ENCODE peak calls at places on chromosomes 13 and 19, in five cellular contexts. One of them, this sample, is unnamed.

GRCh38 chr13:97386832-97387486 is 47.0 kb upstream of the RAP2A start:
- DNase-seq in neuronal stem cell: no peak
- DNase-seq in CD8-positive, alpha-beta memory T cell: no peak
- DNase-seq in heart left ventricle: no peak
- DNase-seq in fibroblast of lung: peak; percentile 5
- DNase-seq in this sample: no peak

GRCh38 chr13:32278456-32278855 is 36.7 kb downstream of the ZAR1L start:
- DNase-seq in neuronal stem cell: no peak
- DNase-seq in CD8-positive, alpha-beta memory T cell: no peak
- DNase-seq in heart left ventricle: no peak
- DNase-seq in fibroblast of lung: peak; percentile 87
- DNase-seq in this sample: no peak

GRCh38 chr19:53596056-53596455 is 35.7 kb upstream of the DPRX start:
- DNase-seq in neuronal stem cell: no peak
- DNase-seq in CD8-positive, alpha-beta memory T cell: no peak
- DNase-seq in heart left ventricle: no peak
- DNase-seq in fibroblast of lung: no peak
- DNase-seq in this sample: no peak

GRCh38 chr13:66513728-66514127 is 716.4 kb downstream of the PCDH9 start:
- DNase-seq in neuronal stem cell: no peak
- DNase-seq in CD8-positive, alpha-beta memory T cell: no peak
- DNase-seq in heart left ventricle: no peak
- DNase-seq in fibroblast of lung: peak; percentile 81
- DNase-seq in this sample: no peak

GRCh38 chr19:34480971-34481821 is at the start of gene WTIP:
- DNase-seq in neuronal stem cell: peak; percentile 89
- DNase-seq in CD8-positive, alpha-beta memory T cell: no peak
- DNase-seq in heart left ventricle: peak; percentile 89
- DNase-seq in fibroblast of lung: peak; percentile 94
- DNase-seq in this sample: no peak

GRCh38 chr19:42095142-42095813 is 19.3 kb downstream of the ZNF574 start:
- DNase-seq in neuronal stem cell: no peak
- DNase-seq in CD8-positive, alpha-beta memory T cell: no peak
- DNase-seq in heart left ventricle: no peak
- DNase-seq in fibroblast of lung: no peak
- DNase-seq in this sample: no peak

GRCh38 chr13:110154370-110155031 is 152.5 kb downstream of the COL4A1 start:
- DNase-seq in neuronal stem cell: no peak
- DNase-seq in CD8-positive, alpha-beta memory T cell: no peak
- DNase-seq in heart left ventricle: no peak
- DNase-seq in fibroblast of lung: no peak
- DNase-seq in this sample: no peak

GRCh38 chr19:45211751-45212381 is 33.3 kb downstream of the BLOC1S3 start:
- DNase-seq in neuronal stem cell: no peak
- DNase-seq in CD8-positive, alpha-beta memory T cell: no peak
- DNase-seq in heart left ventricle: peak; percentile 64
- DNase-seq in fibroblast of lung: peak; percentile 19
- DNase-seq in this sample: no peak

GRCh38 chr13:24106429-24106828 is 54.1 kb upstream of the SPATA13 start:
- DNase-seq in neuronal stem cell: no peak
- DNase-seq in CD8-positive, alpha-beta memory T cell: no peak
- DNase-seq in heart left ventricle: no peak
- DNase-seq in fibroblast of lung: no peak
- DNase-seq in this sample: no peak

GRCh38 chr19:16888629-16889371 is at the start of gene F2RL3:
- DNase-seq in neuronal stem cell: no peak
- DNase-seq in CD8-positive, alpha-beta memory T cell: no peak
- DNase-seq in heart left ventricle: peak; percentile 68
- DNase-seq in fibroblast of lung: no peak
- DNase-seq in this sample: no peak

GRCh38 chr19:55451163-55451521 is 8.0 kb upstream of the SHISA7 start:
- DNase-seq in neuronal stem cell: no peak
- DNase-seq in CD8-positive, alpha-beta memory T cell: peak; percentile 17
- DNase-seq in heart left ventricle: no peak
- DNase-seq in fibroblast of lung: no peak
- DNase-seq in this sample: no peak

GRCh38 chr19:1422360-1422759 is 15.0 kb downstream of the DAZAP1 start:
- DNase-seq in neuronal stem cell: no peak
- DNase-seq in CD8-positive, alpha-beta memory T cell: no peak
- DNase-seq in heart left ventricle: no peak
- DNase-seq in fibroblast of lung: no peak
- DNase-seq in this sample: no peak

GRCh38 chr19:4719499-4719866 is 4.2 kb downstream of the DPP9 start:
- DNase-seq in neuronal stem cell: no peak
- DNase-seq in CD8-positive, alpha-beta memory T cell: no peak
- DNase-seq in heart left ventricle: peak; percentile 4
- DNase-seq in fibroblast of lung: no peak
- DNase-seq in this sample: no peak
- H3K36me3 ChIP-seq in neuronal stem cell: peaks cover 60% of the 10 kb centered on the region
- H3K36me3 ChIP-seq in CD8-positive, alpha-beta memory T cell: peaks cover 28% of the 10 kb centered on the region
- H3K36me3 ChIP-seq in heart left ventricle: peaks cover 73% of the 10 kb centered on the region
- H3K36me3 ChIP-seq in fibroblast of lung: peaks cover 35% of the 10 kb centered on the region
- H3K36me3 ChIP-seq in this sample: peaks cover 19% of the 10 kb centered on the region

DNA sequence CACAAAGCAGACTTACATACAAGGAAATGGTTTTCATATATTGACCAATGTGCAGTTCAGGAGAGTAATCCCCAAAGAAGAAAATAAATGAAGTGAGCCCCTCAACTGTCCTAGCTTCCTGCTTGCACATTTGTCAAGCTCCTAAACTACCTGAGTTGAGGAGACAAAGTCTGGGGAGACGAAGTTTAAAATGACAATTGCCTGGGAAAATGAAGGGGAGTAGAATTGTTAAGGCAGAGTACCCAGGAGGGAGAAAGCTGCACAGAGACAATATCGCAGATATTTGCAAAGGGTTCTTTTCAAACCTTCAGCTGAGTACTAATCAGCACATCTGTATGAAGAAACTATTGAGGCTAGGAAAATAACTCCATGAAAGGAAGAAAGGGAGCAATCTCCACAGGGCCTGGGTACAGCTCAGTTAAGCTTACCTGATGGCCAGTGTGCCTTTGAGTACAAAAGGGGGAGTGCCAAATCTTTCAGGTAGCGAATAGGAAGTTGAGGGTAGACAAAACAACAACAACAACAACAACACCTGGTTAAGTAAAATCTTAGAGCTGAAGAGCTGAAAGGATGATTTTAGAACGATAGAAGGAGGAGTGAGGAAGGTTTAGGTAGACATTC is 1700.1 kb upstream of the PRR20A start:
- DNase-seq in neuronal stem cell: no peak
- DNase-seq in CD8-positive, alpha-beta memory T cell: no peak
- DNase-seq in heart left ventricle: no peak
- DNase-seq in fibroblast of lung: no peak
- DNase-seq in this sample: no peak
- H3K27ac ChIP-seq in neuronal stem cell: no peak overlapping the region
- H3K27ac ChIP-seq in CD8-positive, alpha-beta memory T cell: no peak overlapping the region
- H3K27ac ChIP-seq in heart left ventricle: no peak overlapping the region
- H3K27ac ChIP-seq in fibroblast of lung: no peak overlapping the region
- H3K27ac ChIP-seq in this sample: no peak overlapping the region

GRCh38 chr19:10812196-10812595 is 23.8 kb downstream of the TMED1 start:
- DNase-seq in neuronal stem cell: no peak
- DNase-seq in CD8-positive, alpha-beta memory T cell: no peak
- DNase-seq in heart left ventricle: no peak
- DNase-seq in fibroblast of lung: no peak
- DNase-seq in this sample: no peak
- H3K36me3 ChIP-seq in neuronal stem cell: peaks cover 73% of the 10 kb centered on the region
- H3K36me3 ChIP-seq in CD8-positive, alpha-beta memory T cell: peaks cover 27% of the 10 kb centered on the region
- H3K36me3 ChIP-seq in heart left ventricle: peaks cover 88% of the 10 kb centered on the region
- H3K36me3 ChIP-seq in fibroblast of lung: peaks cover 37% of the 10 kb centered on the region
- H3K36me3 ChIP-seq in this sample: no peaks in the 10 kb centered on the region

DNA sequence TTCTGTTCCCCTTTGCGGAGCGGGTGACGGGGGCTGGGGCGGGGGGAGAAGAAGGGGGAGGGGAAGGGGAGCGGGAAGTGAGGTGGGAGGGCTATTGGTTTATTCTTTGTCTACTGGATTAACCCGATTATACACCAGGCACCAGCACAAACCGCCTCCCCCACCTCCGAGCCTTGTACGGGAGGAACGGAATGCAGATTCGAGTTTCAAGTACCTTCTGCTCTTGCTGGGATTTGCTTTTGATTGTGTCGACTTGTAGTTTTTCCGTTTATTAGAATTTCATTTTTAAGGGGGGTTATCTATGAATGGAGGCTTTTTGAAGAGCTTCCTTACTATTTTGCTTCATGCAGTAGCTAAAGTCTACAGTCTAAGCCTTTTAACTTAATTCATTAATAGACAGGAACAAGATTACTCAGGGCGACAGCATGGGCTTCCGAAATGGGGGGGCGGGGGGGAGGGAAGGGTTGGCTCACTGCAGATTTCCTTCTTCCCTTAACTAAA is 895 bp upstream of the SPRY2 start:
- DNase-seq in neuronal stem cell: peak; percentile 74
- DNase-seq in CD8-positive, alpha-beta memory T cell: no peak
- DNase-seq in heart left ventricle: peak; percentile 50
- DNase-seq in fibroblast of lung: peak; percentile 68
- DNase-seq in this sample: no peak
- H3K27ac ChIP-seq in neuronal stem cell: peak overlapping the region; percentile 100
- H3K27ac ChIP-seq in CD8-positive, alpha-beta memory T cell: no peak overlapping the region
- H3K27ac ChIP-seq in heart left ventricle: peak overlapping the region; percentile 100
- H3K27ac ChIP-seq in fibroblast of lung: peak overlapping the region; percentile 85
- H3K27ac ChIP-seq in this sample: no peak overlapping the region

This sample was measured in naive thymus-derived CD4-positive, alpha-beta T cell.